ENCODE peak calls at places on chromosomes 3 and 15, in five cellular contexts. D is WERI-Rb-1, B is OCI-M1, E is upper lobe of left lung, F is KG1. J is an unnamed sample.

GRCh38 chr15:78739206-78739605 is 72.1 kb downstream of the ADAMTS7 start:
- DNase-seq in D (no peak), B (no peak), E (peak), F (no peak), J (no peak)

GRCh38 chr3:29176501-29176900 is 104.4 kb upstream of the RBMS3 start:
- DNase-seq in D (no peak), B (no peak), E (no peak), F (no peak), J (no peak)

GRCh38 chr3:30577788-30578187 is 28.6 kb upstream of the TGFBR2 start:
- DNase-seq in D (no peak), B (no peak), E (no peak), F (no peak), J (no peak)

GRCh38 chr3:71659758-71660666 is 65.2 kb downstream of the EIF4E3 start:
- DNase-seq in D (no peak), B (no peak), E (no peak), F (no peak), J (no peak)

GRCh38 chr15:47185222-47185800 is 532.0 kb upstream of the SEMA6D start:
- DNase-seq in D (peak), B (no peak), E (no peak), F (no peak), J (peak)

GRCh38 chr15:67127925-67128324 is 62.5 kb downstream of the SMAD3 start:
- DNase-seq in D (no peak), B (peak), E (no peak), F (no peak), J (no peak)

GRCh38 chr3:77459926-77460325 is 420.0 kb downstream of the ROBO2 start:
- DNase-seq in D (no peak), B (no peak), E (no peak), F (no peak), J (no peak)

GRCh38 chr3:27714692-27715453 is 7.2 kb downstream of the EOMES start:
- DNase-seq in D (peak), B (no peak), E (peak), F (no peak), J (peak)

GRCh38 chr3:124792341-124793034 is 62.2 kb downstream of the UMPS start:
- DNase-seq in D (no peak), B (no peak), E (no peak), F (no peak), J (no peak)

GRCh38 chr3:192409838-192410683 is 317.3 kb downstream of the FGF12 start:
- DNase-seq in D (peak), B (no peak), E (peak), F (no peak), J (peak)

GRCh38 chr3:17740703-17741102 is 1.7 kb downstream of the TBC1D5 start:
- DNase-seq in D (no peak), B (peak), E (no peak), F (peak), J (no peak)

GRCh38 chr3:157523814-157524213 is 20.6 kb upstream of the VEPH1 start:
- DNase-seq in D (no peak), B (no peak), E (no peak), F (no peak), J (no peak)

GRCh38 chr15:94287794-94288246 is 56.5 kb downstream of the MCTP2 start:
- DNase-seq in D (no peak), B (peak), E (no peak), F (no peak), J (no peak)

GRCh38 chr15:98263787-98264186 is 303.3 kb downstream of the ARRDC4 start:
- DNase-seq in D (no peak), B (no peak), E (no peak), F (no peak), J (no peak)

GRCh38 chr3:156843071-156843808 is 17.1 kb downstream of the LEKR1 start:
- DNase-seq in D (no peak), B (no peak), E (no peak), F (no peak), J (no peak)

GRCh38 chr3:151838574-151839312 is 24.8 kb downstream of the AADAC start:
- DNase-seq in D (peak), B (peak), E (no peak), F (peak), J (peak)

GRCh38 chr3:190013943-190014924 is 106.5 kb downstream of the P3H2 start:
- DNase-seq in D (no peak), B (no peak), E (no peak), F (no peak), J (no peak)

GRCh38 chr3:38054166-38054991 is 15.4 kb downstream of the DLEC1 start:
- DNase-seq in D (no peak), B (no peak), E (no peak), F (no peak), J (no peak)

GRCh38 chr3:196292281-196292923 is 4.9 kb upstream of the PCYT1A start:
- DNase-seq in D (no peak), B (no peak), E (no peak), F (no peak), J (no peak)

GRCh38 chr3:66428733-66429132 is 72.1 kb downstream of the LRIG1 start:
- DNase-seq in D (no peak), B (no peak), E (no peak), F (no peak), J (peak)

GRCh38 chr3:8303466-8303865 is 198.2 kb upstream of the LMCD1 start:
- DNase-seq in D (no peak), B (no peak), E (no peak), F (no peak), J (no peak)

GRCh38 chr3:63762180-63762579 is 56.9 kb upstream of the C3orf49 start:
- DNase-seq in D (no peak), B (no peak), E (no peak), F (no peak), J (no peak)

GRCh38 chr3:194134231-194134756 is 1.7 kb upstream of the HES1 start:
- DNase-seq in D (no peak), B (peak), E (peak), F (peak), J (peak)

GRCh38 chr3:182704926-182705325 is 88.4 kb upstream of the ATP11B start:
- DNase-seq in D (peak), B (no peak), E (no peak), F (no peak), J (peak)

GRCh38 chr3:184002469-184002868 is 15.2 kb downstream of the ABCC5 start:
- DNase-seq in D (no peak), B (no peak), E (no peak), F (no peak), J (no peak)

GRCh38 chr15:98177950-98178848 is 217.7 kb downstream of the ARRDC4 start:
- DNase-seq in D (peak), B (peak), E (no peak), F (peak), J (peak)

GRCh38 chr3:71087109-71088018 is 496.2 kb downstream of the FOXP1 start:
- DNase-seq in D (no peak), B (no peak), E (no peak), F (no peak), J (no peak)

GRCh38 chr3:24494616-24495333 is at the start of gene THRB:
- DNase-seq in D (peak), B (peak), E (peak), F (no peak), J (peak)

GRCh38 chr3:114668099-114668498 is 374.3 kb downstream of the TIGIT start:
- DNase-seq in D (no peak), B (no peak), E (no peak), F (no peak), J (no peak)

GRCh38 chr3:88005066-88005465 is 53.7 kb downstream of the CGGBP1 start:
- DNase-seq in D (no peak), B (peak), E (no peak), F (peak), J (no peak)

J was measured in glutamatergic neuron.